ENCODE peak calls at places on chromosomes 1 and 21, in six cellular contexts. A, U, V, O, T and K are unnamed samples.

GRCh38 chr1:197101920-197102319 is 34.9 kb upstream of the F13B start:
- DNase-seq in V (no peak), A (no peak), O (no peak), U (no peak), T (no peak), K (peak)

GRCh38 chr1:155650231-155650757 is 38.3 kb downstream of the YY1AP1 start:
- DNase-seq in O (no peak), T (no peak), A (no peak), U (no peak), V (peak), K (no peak)

GRCh38 chr1:222104661-222105392 is 362.9 kb upstream of the DUSP10 start:
- DNase-seq in O (no peak), V (no peak), U (no peak), T (no peak), A (peak), K (no peak)

GRCh38 chr1:12617511-12617900 is 504 bp downstream of the DHRS3 start:
- DNase-seq in O (no peak), A (no peak), T (no peak), U (no peak), V (peak), K (peak)

GRCh38 chr21:45999581-46000181 is 18.1 kb downstream of the COL6A1 start:
- DNase-seq in A (no peak), O (no peak), V (no peak), U (no peak), T (no peak), K (peak)

GRCh38 chr1:236095705-236096500 is 31.0 kb upstream of the NID1 start:
- DNase-seq in O (no peak), U (no peak), T (no peak), A (no peak), V (no peak), K (no peak)

GRCh38 chr1:201774224-201774982 is 54.6 kb upstream of the IPO9 start:
- DNase-seq in T (peak), U (no peak), V (no peak), O (no peak), A (no peak), K (no peak)

GRCh38 chr21:21860888-21861287 is 862.7 kb downstream of the NCAM2 start:
- DNase-seq in V (peak), U (no peak), T (peak), O (no peak), A (no peak), K (no peak)

GRCh38 chr1:229271448-229272120 is 673 bp downstream of the RAB4A start:
- DNase-seq in O (no peak), T (peak), A (no peak), V (peak), U (no peak), K (peak)

GRCh38 chr1:112465122-112465521 is 43.6 kb upstream of the WNT2B start:
- DNase-seq in O (no peak), T (peak), V (no peak), A (no peak), U (no peak), K (no peak)

GRCh38 chr1:177206831-177207230 is 36.1 kb downstream of the BRINP2 start:
- DNase-seq in T (no peak), O (no peak), A (no peak), U (no peak), V (no peak), K (no peak)

GRCh38 chr1:184163674-184164470 is 112.3 kb downstream of the TSEN15 start:
- DNase-seq in O (peak), A (no peak), U (no peak), T (peak), V (peak), K (no peak)